ENCODE peak calls at places on chromosomes 1 and 21, in five cellular contexts. B is substantia nigra, N is T-helper 9 cell, H is T-helper 2 cell, V is astrocyte of the spinal cord. D is an unnamed sample.

GRCh38 chr1:15472595-15472994 is 3.3 kb upstream of the CELA2B start:
- DNase-seq in B (no peak), H (no peak), N (no peak), V (no peak), D (no peak)

GRCh38 chr1:53324728-53325297 is 3.1 kb downstream of the LRP8 start:
- DNase-seq in N (no peak), B (no peak), V (peak), H (no peak), D (no peak)

GRCh38 chr1:29264773-29265389 is 28.6 kb downstream of the PTPRU start:
- DNase-seq in B (no peak), V (peak), H (no peak), N (no peak), D (no peak)

GRCh38 chr1:54591127-54591756 is 32.1 kb downstream of the FAM151A start:
- DNase-seq in H (no peak), N (no peak), B (no peak), V (peak), D (no peak)

GRCh38 chr1:30714536-30715090 is 8.8 kb downstream of the MATN1 start:
- DNase-seq in V (no peak), H (no peak), B (no peak), N (no peak), D (no peak)

GRCh38 chr1:11211461-11211860 is 22.3 kb downstream of the ANGPTL7 start:
- DNase-seq in H (no peak), V (no peak), B (no peak), N (no peak), D (peak)

GRCh38 chr1:91884459-91885290 is 1.3 kb downstream of the TGFBR3 start:
- DNase-seq in V (peak), B (no peak), H (no peak), N (peak), D (peak)

GRCh38 chr1:204207136-204207616 is 6.6 kb downstream of the GOLT1A start:
- DNase-seq in B (peak), N (peak), H (peak), V (peak), D (peak)

GRCh38 chr21:34509151-34509550 is 2.9 kb downstream of the KCNE1 start:
- DNase-seq in V (no peak), B (no peak), H (no peak), N (no peak), D (no peak)

GRCh38 chr1:62286778-62287224 is 32.4 kb downstream of the KANK4 start:
- DNase-seq in B (no peak), H (no peak), V (peak), N (no peak), D (no peak)

GRCh38 chr1:23475134-23475628 is 8.8 kb downstream of the ASAP3 start:
- DNase-seq in H (no peak), V (peak), B (no peak), N (no peak), D (peak)

GRCh38 chr1:160451859-160452232 is 51.5 kb downstream of the VANGL2 start:
- DNase-seq in B (no peak), H (no peak), V (no peak), N (no peak), D (no peak)

GRCh38 chr1:89523597-89524368 is 846 bp upstream of the LRRC8B start:
- DNase-seq in B (no peak), N (no peak), H (no peak), V (peak), D (peak)

GRCh38 chr1:30524840-30525617 is 198.4 kb downstream of the MATN1 start:
- DNase-seq in V (no peak), H (no peak), B (no peak), N (no peak), D (no peak)

GRCh38 chr1:9265037-9265436 is 27.7 kb upstream of the SPSB1 start:
- DNase-seq in V (no peak), B (no peak), N (no peak), H (no peak), D (no peak)

GRCh38 chr1:171219751-171220385 is 28.4 kb upstream of the FMO1 start:
- DNase-seq in B (no peak), H (no peak), N (no peak), V (peak), D (peak)

GRCh38 chr1:23555949-23556640 is 3.2 kb downstream of the ID3 start:
- DNase-seq in N (no peak), V (peak), B (no peak), H (no peak), D (peak)

GRCh38 chr1:37483785-37484184 is 9.4 kb downstream of the ZC3H12A start:
- DNase-seq in B (no peak), H (no peak), V (no peak), N (no peak), D (no peak)

GRCh38 chr1:108119500-108119899 is 80.6 kb downstream of the SLC25A24 start:
- DNase-seq in B (no peak), H (no peak), V (no peak), N (no peak), D (no peak)

GRCh38 chr1:119711804-119712341 is at the start of gene PHGDH:
- DNase-seq in N (no peak), H (no peak), V (peak), B (peak), D (peak)

GRCh38 chr21:32477424-32477745 is 64.9 kb downstream of the EVA1C start:
- DNase-seq in B (no peak), V (no peak), N (no peak), H (no peak), D (no peak)

GRCh38 chr1:239260779-239261286 is 125.5 kb upstream of the CHRM3 start:
- DNase-seq in B (no peak), H (no peak), V (no peak), N (no peak), D (no peak)

GRCh38 chr1:107529511-107530149 is 388.8 kb downstream of the NTNG1 start:
- DNase-seq in H (no peak), V (peak), N (no peak), B (peak), D (peak)

GRCh38 chr1:243501002-243501401 is 245.2 kb downstream of the SDCCAG8 start:
- DNase-seq in H (no peak), B (no peak), N (no peak), V (peak), D (no peak)

GRCh38 chr1:2204384-2205190 is 10.0 kb upstream of the FAAP20 start:
- DNase-seq in V (peak), N (peak), H (no peak), B (peak), D (peak)

GRCh38 chr1:156513189-156513588 is 12.6 kb upstream of the MEF2D start:
- DNase-seq in N (no peak), H (no peak), B (no peak), V (no peak), D (no peak)

GRCh38 chr1:76782777-76783176 is 84.5 kb upstream of the ST6GALNAC5 start:
- DNase-seq in V (no peak), B (no peak), N (no peak), H (no peak), D (no peak)

GRCh38 chr1:99445486-99445885 is 181.2 kb downstream of the PLPPR4 start:
- DNase-seq in B (no peak), H (no peak), N (no peak), V (peak), D (peak)

GRCh38 chr1:76867342-76868130 is at the start of gene ST6GALNAC5:
- DNase-seq in H (no peak), B (no peak), N (no peak), V (peak), D (no peak)

GRCh38 chr1:179353546-179353945 is 12.2 kb upstream of the AXDND1 start:
- DNase-seq in H (no peak), V (peak), N (no peak), B (no peak), D (peak)

GRCh38 chr1:52691856-52692255 is 6.3 kb downstream of the COA7 start:
- DNase-seq in V (no peak), N (no peak), B (no peak), H (no peak), D (no peak)

GRCh38 chr1:59697138-59697811 is 117.5 kb upstream of the HOOK1 start:
- DNase-seq in V (no peak), N (no peak), H (no peak), B (no peak), D (peak)

GRCh38 chr21:25960423-25960822 is 210.1 kb downstream of the APP start:
- DNase-seq in H (no peak), B (no peak), V (no peak), N (no peak), D (no peak)

GRCh38 chr1:109579044-109579443 is 30.6 kb downstream of the GNAI3 start:
- DNase-seq in N (no peak), B (no peak), H (no peak), V (peak), D (no peak)

D was measured in trophoblast cell.